ENCODE peak calls at places on chromosome 3, in five cellular contexts. Y is IMR-90, D is fibroblast of villous mesenchyme, Z is psoas muscle, V is fibroblast of mammary gland. M is an unnamed sample.

GRCh38 chr3:186012137-186012536 is 74.3 kb upstream of the TRA2B start:
- DNase-seq in Y (no peak), D (no peak), Z (no peak), V (no peak), M (no peak)

GRCh38 chr3:29976871-29977270 is 629.5 kb upstream of the TGFBR2 start:
- DNase-seq in Y (no peak), D (no peak), Z (no peak), V (no peak), M (no peak)

GRCh38 chr3:146637871-146638270 is 32.7 kb upstream of the PLSCR5 start:
- DNase-seq in Y (no peak), D (no peak), Z (no peak), V (no peak), M (no peak)

GRCh38 chr3:112132975-112133448 is at the start of gene GCSAM:
- DNase-seq in Y (no peak), D (no peak), Z (peak; percentile 61), V (no peak), M (peak; percentile 19)

GRCh38 chr3:29583861-29584260 is 303.0 kb downstream of the RBMS3 start:
- DNase-seq in Y (peak; percentile 34), D (peak; percentile 43), Z (no peak), V (peak; percentile 8), M (no peak)

GRCh38 chr3:62229201-62229600 is 144.1 kb downstream of the FEZF2 start:
- DNase-seq in Y (no peak), D (no peak), Z (no peak), V (no peak), M (no peak)

GRCh38 chr3:26474706-26475105 is 147.9 kb upstream of the LRRC3B start:
- DNase-seq in Y (no peak), D (no peak), Z (no peak), V (no peak), M (no peak)

GRCh38 chr3:15300318-15301078 is 31.9 kb downstream of the SH3BP5 start:
- DNase-seq in Y (peak; percentile 74), D (peak; percentile 34), Z (no peak), V (peak; percentile 92), M (peak; percentile 63)

GRCh38 chr3:33798113-33798417 is 365 bp upstream of the PDCD6IP start:
- DNase-seq in Y (no peak), D (no peak), Z (no peak), V (no peak), M (no peak)

GRCh38 chr3:82259994-82260393 is 498.5 kb upstream of the GBE1 start:
- DNase-seq in Y (no peak), D (no peak), Z (no peak), V (no peak), M (no peak)

GRCh38 chr3:18591120-18591519 is 166.0 kb upstream of the SATB1 start:
- DNase-seq in Y (no peak), D (no peak), Z (no peak), V (no peak), M (no peak)

GRCh38 chr3:39592729-39593128 is 125.2 kb downstream of the MOBP start:
- DNase-seq in Y (no peak), D (no peak), Z (no peak), V (no peak), M (no peak)

GRCh38 chr3:187183903-187184302 is 13.4 kb upstream of the RTP1 start:
- DNase-seq in Y (no peak), D (peak; percentile 19), Z (no peak), V (peak; percentile 26), M (no peak)

GRCh38 chr3:11642455-11643162 is 1.1 kb downstream of the VGLL4 start:
- DNase-seq in Y (peak; percentile 81), D (peak; percentile 89), Z (peak; percentile 93), V (peak; percentile 86), M (peak; percentile 82)

GRCh38 chr3:10312866-10313265 is 8.0 kb downstream of the SEC13 start:
- DNase-seq in Y (no peak), D (no peak), Z (no peak), V (peak; percentile 20), M (no peak)

GRCh38 chr3:157131861-157132260 is 28.1 kb downstream of the CCNL1 start:
- DNase-seq in Y (peak; percentile 61), D (no peak), Z (no peak), V (peak; percentile 78), M (no peak)

GRCh38 chr3:31196881-31197364 is 302.5 kb upstream of the GADL1 start:
- DNase-seq in Y (peak; percentile 18), D (peak; percentile 48), Z (no peak), V (peak; percentile 72), M (peak; percentile 27)

GRCh38 chr3:120678984-120679383 is 3.1 kb downstream of the HGD start:
- DNase-seq in Y (no peak), D (no peak), Z (no peak), V (no peak), M (no peak)

GRCh38 chr3:113252553-113252952 is 41.2 kb downstream of the BOC start:
- DNase-seq in Y (no peak), D (no peak), Z (no peak), V (no peak), M (no peak)

GRCh38 chr3:16461463-16462245 is 51.8 kb downstream of the RFTN1 start:
- DNase-seq in Y (no peak), D (no peak), Z (no peak), V (no peak), M (no peak)

GRCh38 chr3:47804571-47804970 is 1.6 kb downstream of the DHX30 start:
- DNase-seq in Y (no peak), D (no peak), Z (no peak), V (no peak), M (no peak)

GRCh38 chr3:47803478-47804025 is 614 bp downstream of the DHX30 start:
- DNase-seq in Y (no peak), D (no peak), Z (no peak), V (no peak), M (no peak)

GRCh38 chr3:47802734-47803477 is at the start of gene DHX30:
- DNase-seq in Y (peak; percentile 84), D (peak; percentile 89), Z (peak; percentile 94), V (peak; percentile 78), M (peak; percentile 81)

GRCh38 chr3:47794585-47794984 is 8.4 kb upstream of the DHX30 start:
- DNase-seq in Y (no peak), D (peak; percentile 19), Z (no peak), V (no peak), M (no peak)

DNA sequence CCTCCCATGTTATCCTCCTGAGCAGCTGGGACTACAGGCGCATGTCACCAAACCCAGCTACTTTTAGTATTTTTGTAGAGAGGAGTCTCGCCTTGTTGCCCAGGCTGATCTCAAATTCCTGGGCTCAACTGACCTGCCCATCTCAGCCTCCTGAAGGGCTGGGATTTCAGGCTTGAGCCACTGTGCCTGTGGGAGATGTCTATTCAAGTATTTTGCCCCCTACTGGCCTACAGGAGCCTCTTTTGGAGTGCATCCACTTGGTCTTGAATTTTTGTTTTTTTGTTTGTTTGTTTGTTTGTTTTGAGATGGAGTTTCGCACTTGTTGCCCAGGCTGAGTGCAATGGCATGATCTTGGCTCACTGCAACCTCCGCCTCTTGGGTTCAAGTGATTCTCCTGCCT is 3.2 kb upstream of the DHX30 start:
- DNase-seq in Y (no peak), D (no peak), Z (no peak), V (peak; percentile 17), M (no peak)
- TF ChIP-seq CTCF in Y (peak; percentile 12), D (peak; percentile 34), Z (no peak), V (peak; percentile 47), M (no peak)

GRCh38 chr3:139491027-139491700 is 14.8 kb upstream of the RBP2 start:
- DNase-seq in Y (no peak), D (no peak), Z (no peak), V (no peak), M (no peak)

GRCh38 chr3:139493826-139494385 is 17.6 kb upstream of the RBP2 start:
- DNase-seq in Y (no peak), D (no peak), Z (no peak), V (no peak), M (no peak)

DNA sequence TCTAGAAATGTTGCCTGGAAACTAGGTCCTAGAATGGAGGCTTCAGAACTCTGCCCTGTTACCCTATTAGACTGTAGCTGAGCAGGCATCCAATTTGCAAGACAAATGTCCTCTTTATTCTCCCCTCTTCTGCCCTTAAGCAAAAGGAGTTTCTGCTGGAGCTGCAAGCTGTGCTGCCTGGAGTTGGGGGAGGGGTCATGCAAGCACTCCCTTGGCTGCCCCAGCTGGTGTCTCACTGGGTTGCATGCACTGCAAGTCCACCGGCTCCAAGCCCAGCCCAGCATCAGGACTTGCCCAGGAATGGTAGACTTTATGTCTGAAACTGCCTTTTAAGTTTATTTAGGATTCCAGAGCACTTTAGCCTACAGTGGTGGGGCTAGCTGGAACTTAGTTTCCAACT is 15.7 kb upstream of the RBP2 start:
- DNase-seq in Y (no peak), D (no peak), Z (no peak), V (no peak), M (no peak)
- TF ChIP-seq CTCF in Y (no peak), D (no peak), Z (no peak), V (no peak), M (no peak)

GRCh38 chr3:37923576-37923926 is 61.9 kb downstream of the CTDSPL start:
- DNase-seq in Y (no peak), D (no peak), Z (no peak), V (no peak), M (no peak)
- TF ChIP-seq CTCF in Y (no peak), D (no peak), Z (no peak), V (no peak), M (no peak)

GRCh38 chr3:130700541-130700940 is 46.1 kb downstream of the PIK3R4 start:
- DNase-seq in Y (peak; percentile 48), D (no peak), Z (no peak), V (peak; percentile 77), M (peak; percentile 18)

GRCh38 chr3:130702985-130703384 is 43.6 kb downstream of the PIK3R4 start:
- DNase-seq in Y (no peak), D (no peak), Z (no peak), V (no peak), M (no peak)

GRCh38 chr3:130705501-130705900 is 41.1 kb downstream of the PIK3R4 start:
- DNase-seq in Y (no peak), D (no peak), Z (no peak), V (no peak), M (no peak)

GRCh38 chr3:130699765-130700164 is 46.9 kb downstream of the PIK3R4 start:
- DNase-seq in Y (peak; percentile 9), D (peak; percentile 23), Z (no peak), V (peak; percentile 47), M (no peak)
- TF ChIP-seq CTCF in Y (peak; percentile 46), D (peak; percentile 49), Z (peak; percentile 29), V (peak; percentile 55), M (no peak)

GRCh38 chr3:41565948-41566347 is 366.6 kb downstream of the CTNNB1 start:
- DNase-seq in Y (no peak), D (no peak), Z (no peak), V (no peak), M (no peak)

GRCh38 chr3:41569632-41570338 is 370.5 kb downstream of the CTNNB1 start:
- DNase-seq in Y (no peak), D (no peak), Z (no peak), V (no peak), M (no peak)

GRCh38 chr3:41565003-41565402 is 365.7 kb downstream of the CTNNB1 start:
- DNase-seq in Y (no peak), D (no peak), Z (no peak), V (no peak), M (no peak)
- TF ChIP-seq CTCF in Y (no peak), D (no peak), Z (no peak), V (no peak), M (no peak)

GRCh38 chr3:4531478-4532025 is 38.4 kb downstream of the ITPR1 start:
- DNase-seq in Y (peak; percentile 1), D (no peak), Z (no peak), V (peak; percentile 5), M (no peak)
- TF ChIP-seq CTCF in Y (no peak), D (no peak), Z (no peak), V (no peak), M (no peak)